ENCODE peak calls at places on chromosomes 16 and 17, in five cellular contexts. One of them, this sample, is unnamed.

GRCh38 chr16:35186045-35186759 is 1726.8 kb downstream of the TP53TG3F start:
- DNase-seq in Panc1: no peak
- DNase-seq in GM20000: no peak
- DNase-seq in lung: no peak
- DNase-seq in fibroblast of villous mesenchyme: no peak
- DNase-seq in this sample: no peak

GRCh38 chr17:83180996-83181481 is 101.6 kb downstream of the METRNL start:
- DNase-seq in lung: peak
- DNase-seq in fibroblast of villous mesenchyme: no peak
- DNase-seq in Panc1: no peak
- DNase-seq in GM20000: no peak
- DNase-seq in this sample: no peak

GRCh38 chr17:13921841-13922776 is 147.2 kb upstream of the COX10 start:
- DNase-seq in GM20000: no peak
- DNase-seq in fibroblast of villous mesenchyme: no peak
- DNase-seq in lung: no peak
- DNase-seq in Panc1: no peak
- DNase-seq in this sample: no peak

GRCh38 chr17:3556239-3556904 is 1.2 kb downstream of the TRPV3 start:
- DNase-seq in Panc1: no peak
- DNase-seq in fibroblast of villous mesenchyme: no peak
- DNase-seq in lung: no peak
- DNase-seq in GM20000: no peak
- DNase-seq in this sample: no peak

GRCh38 chr16:81587626-81588160 is 143.1 kb downstream of the CMIP start:
- DNase-seq in Panc1: no peak
- DNase-seq in lung: no peak
- DNase-seq in GM20000: no peak
- DNase-seq in fibroblast of villous mesenchyme: no peak
- DNase-seq in this sample: no peak

GRCh38 chr17:79715318-79716182 is 15.2 kb upstream of the ENPP7 start:
- DNase-seq in lung: no peak
- DNase-seq in Panc1: no peak
- DNase-seq in fibroblast of villous mesenchyme: no peak
- DNase-seq in GM20000: no peak
- DNase-seq in this sample: no peak

GRCh38 chr17:5583426-5584382 is 605 bp downstream of the NLRP1 start:
- DNase-seq in lung: no peak
- DNase-seq in fibroblast of villous mesenchyme: peak
- DNase-seq in GM20000: no peak
- DNase-seq in Panc1: no peak
- DNase-seq in this sample: no peak

GRCh38 chr16:10080031-10080772 is 102.0 kb downstream of the GRIN2A start:
- DNase-seq in lung: no peak
- DNase-seq in fibroblast of villous mesenchyme: peak
- DNase-seq in Panc1: peak
- DNase-seq in GM20000: no peak
- DNase-seq in this sample: no peak

GRCh38 chr17:6325741-6326140 is 109.2 kb downstream of the AIPL1 start:
- DNase-seq in lung: no peak
- DNase-seq in GM20000: no peak
- DNase-seq in fibroblast of villous mesenchyme: no peak
- DNase-seq in Panc1: no peak
- DNase-seq in this sample: no peak

GRCh38 chr16:1941924-1942809 is 832 bp downstream of the MSRB1 start:
- DNase-seq in Panc1: no peak
- DNase-seq in lung: peak
- DNase-seq in fibroblast of villous mesenchyme: no peak
- DNase-seq in GM20000: no peak
- DNase-seq in this sample: no peak

GRCh38 chr16:87145181-87146176 is 171.7 kb downstream of the C16orf95 start:
- DNase-seq in Panc1: no peak
- DNase-seq in GM20000: no peak
- DNase-seq in fibroblast of villous mesenchyme: peak
- DNase-seq in lung: no peak
- DNase-seq in this sample: no peak

GRCh38 chr17:58305626-58306025 is 23.0 kb downstream of the TSPOAP1 start:
- DNase-seq in Panc1: no peak
- DNase-seq in fibroblast of villous mesenchyme: no peak
- DNase-seq in GM20000: no peak
- DNase-seq in lung: peak
- DNase-seq in this sample: no peak

GRCh38 chr16:19001788-19002187 is 18.1 kb downstream of the TMC7 start:
- DNase-seq in GM20000: no peak
- DNase-seq in Panc1: no peak
- DNase-seq in fibroblast of villous mesenchyme: peak
- DNase-seq in lung: no peak
- DNase-seq in this sample: no peak

GRCh38 chr16:85195884-85196816 is 83.9 kb upstream of the CIBAR2 start:
- DNase-seq in fibroblast of villous mesenchyme: no peak
- DNase-seq in GM20000: no peak
- DNase-seq in lung: no peak
- DNase-seq in Panc1: no peak
- DNase-seq in this sample: no peak

GRCh38 chr17:55622547-55622946 is 100.1 kb downstream of the TMEM100 start:
- DNase-seq in Panc1: no peak
- DNase-seq in GM20000: no peak
- DNase-seq in lung: no peak
- DNase-seq in fibroblast of villous mesenchyme: no peak
- DNase-seq in this sample: no peak

GRCh38 chr16:62738631-62739030 is 702.4 kb upstream of the CDH8 start:
- DNase-seq in fibroblast of villous mesenchyme: no peak
- DNase-seq in lung: no peak
- DNase-seq in GM20000: no peak
- DNase-seq in Panc1: no peak
- DNase-seq in this sample: no peak

GRCh38 chr17:72192409-72193192 is 71.8 kb downstream of the SOX9 start:
- DNase-seq in fibroblast of villous mesenchyme: peak
- DNase-seq in lung: peak
- DNase-seq in GM20000: no peak
- DNase-seq in Panc1: no peak
- DNase-seq in this sample: no peak

GRCh38 chr16:27313422-27314160 is at the start of gene IL4R:
- DNase-seq in GM20000: peak
- DNase-seq in lung: peak
- DNase-seq in Panc1: no peak
- DNase-seq in fibroblast of villous mesenchyme: peak
- DNase-seq in this sample: peak

GRCh38 chr17:11380761-11381160 is 139.7 kb downstream of the SHISA6 start:
- DNase-seq in Panc1: no peak
- DNase-seq in lung: no peak
- DNase-seq in fibroblast of villous mesenchyme: no peak
- DNase-seq in GM20000: no peak
- DNase-seq in this sample: no peak

GRCh38 chr17:67438669-67439068 is 61.6 kb downstream of the PITPNC1 start:
- DNase-seq in fibroblast of villous mesenchyme: no peak
- DNase-seq in lung: no peak
- DNase-seq in Panc1: no peak
- DNase-seq in GM20000: no peak
- DNase-seq in this sample: no peak

GRCh38 chr16:84175351-84176081 is 11.3 kb downstream of the TAF1C start:
- DNase-seq in lung: peak
- DNase-seq in GM20000: peak
- DNase-seq in Panc1: peak
- DNase-seq in fibroblast of villous mesenchyme: peak
- DNase-seq in this sample: no peak

GRCh38 chr16:13961099-13961811 is 41.3 kb downstream of the ERCC4 start:
- DNase-seq in lung: no peak
- DNase-seq in fibroblast of villous mesenchyme: peak
- DNase-seq in Panc1: no peak
- DNase-seq in GM20000: no peak
- DNase-seq in this sample: no peak

GRCh38 chr16:2121853-2122252 is 13.8 kb downstream of the PKD1 start:
- DNase-seq in GM20000: no peak
- DNase-seq in lung: no peak
- DNase-seq in fibroblast of villous mesenchyme: no peak
- DNase-seq in Panc1: no peak
- DNase-seq in this sample: no peak

GRCh38 chr17:62626719-62627218 is 701 bp upstream of the MRC2 start:
- DNase-seq in Panc1: no peak
- DNase-seq in fibroblast of villous mesenchyme: peak
- DNase-seq in lung: peak
- DNase-seq in GM20000: no peak
- DNase-seq in this sample: no peak

GRCh38 chr17:9004132-9004960 is 17.0 kb upstream of the NTN1 start:
- DNase-seq in fibroblast of villous mesenchyme: no peak
- DNase-seq in lung: no peak
- DNase-seq in Panc1: no peak
- DNase-seq in GM20000: peak
- DNase-seq in this sample: no peak

DNA sequence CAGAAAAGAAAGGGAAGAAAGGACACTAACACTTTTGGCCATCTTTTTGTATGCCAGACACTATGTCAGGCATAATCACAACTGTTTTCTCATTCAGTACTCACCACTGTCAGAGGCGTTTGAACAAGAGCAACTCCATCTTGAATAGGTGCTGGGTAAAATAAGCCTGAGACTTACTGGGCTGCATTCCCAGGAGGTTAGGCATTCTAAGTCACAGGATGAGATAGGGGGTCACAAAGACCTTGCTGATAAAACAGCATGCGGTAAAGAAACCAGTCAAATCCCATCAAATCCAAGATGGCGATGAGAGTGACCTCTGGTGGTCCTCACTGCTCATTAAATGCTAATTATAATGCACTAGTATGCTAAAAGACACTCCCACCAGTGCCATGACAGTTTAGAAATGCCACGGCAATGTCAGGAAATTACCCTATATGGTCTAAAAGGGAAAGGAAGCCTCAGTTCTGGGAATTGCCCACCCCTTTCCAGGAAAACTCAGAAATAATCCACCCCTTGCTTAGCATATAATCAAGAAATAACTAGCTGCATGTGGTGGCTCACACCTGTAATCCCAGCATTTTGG is 14.9 kb upstream of the LYRM9 start:
- DNase-seq in fibroblast of villous mesenchyme: no peak
- DNase-seq in Panc1: no peak
- DNase-seq in GM20000: no peak
- DNase-seq in lung: no peak
- DNase-seq in this sample: no peak
- TF ChIP-seq CTCF in fibroblast of villous mesenchyme: no peak
- TF ChIP-seq CTCF in Panc1: no peak
- TF ChIP-seq CTCF in GM20000: no peak
- TF ChIP-seq CTCF in lung: no peak
- TF ChIP-seq CTCF in this sample: no peak

GRCh38 chr17:10360578-10360977 is 12.2 kb downstream of the MYH13 start:
- DNase-seq in GM20000: no peak
- DNase-seq in lung: no peak
- DNase-seq in fibroblast of villous mesenchyme: peak
- DNase-seq in Panc1: no peak
- DNase-seq in this sample: no peak

GRCh38 chr17:10352866-10353265 is 19.9 kb downstream of the MYH13 start:
- DNase-seq in GM20000: no peak
- DNase-seq in Panc1: no peak
- DNase-seq in fibroblast of villous mesenchyme: no peak
- DNase-seq in lung: no peak
- DNase-seq in this sample: no peak

DNA sequence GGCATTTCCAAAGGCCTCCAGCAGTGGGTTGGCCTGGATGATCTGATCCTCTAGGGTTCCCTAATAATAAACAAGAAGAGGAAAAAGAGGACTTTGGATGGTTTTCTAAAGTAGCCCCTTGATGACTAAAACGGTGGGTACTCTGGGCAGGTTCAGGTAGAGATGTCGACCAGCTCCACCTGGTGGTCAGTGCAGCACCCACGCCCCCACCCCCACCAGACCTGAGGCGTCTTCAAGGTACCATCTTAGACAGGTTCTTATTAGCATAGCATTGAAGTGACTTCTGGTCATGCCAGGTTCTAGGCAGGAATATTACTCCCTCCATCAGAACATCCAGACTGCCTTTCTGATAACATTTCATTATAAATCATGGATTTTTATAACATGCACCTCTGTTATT is 15.0 kb downstream of the MYH13 start:
- DNase-seq in GM20000: peak
- DNase-seq in fibroblast of villous mesenchyme: no peak
- DNase-seq in lung: no peak
- DNase-seq in Panc1: no peak
- DNase-seq in this sample: no peak
- TF ChIP-seq CTCF in GM20000: peak
- TF ChIP-seq CTCF in fibroblast of villous mesenchyme: peak
- TF ChIP-seq CTCF in lung: peak
- TF ChIP-seq CTCF in Panc1: peak
- TF ChIP-seq CTCF in this sample: no peak

DNA sequence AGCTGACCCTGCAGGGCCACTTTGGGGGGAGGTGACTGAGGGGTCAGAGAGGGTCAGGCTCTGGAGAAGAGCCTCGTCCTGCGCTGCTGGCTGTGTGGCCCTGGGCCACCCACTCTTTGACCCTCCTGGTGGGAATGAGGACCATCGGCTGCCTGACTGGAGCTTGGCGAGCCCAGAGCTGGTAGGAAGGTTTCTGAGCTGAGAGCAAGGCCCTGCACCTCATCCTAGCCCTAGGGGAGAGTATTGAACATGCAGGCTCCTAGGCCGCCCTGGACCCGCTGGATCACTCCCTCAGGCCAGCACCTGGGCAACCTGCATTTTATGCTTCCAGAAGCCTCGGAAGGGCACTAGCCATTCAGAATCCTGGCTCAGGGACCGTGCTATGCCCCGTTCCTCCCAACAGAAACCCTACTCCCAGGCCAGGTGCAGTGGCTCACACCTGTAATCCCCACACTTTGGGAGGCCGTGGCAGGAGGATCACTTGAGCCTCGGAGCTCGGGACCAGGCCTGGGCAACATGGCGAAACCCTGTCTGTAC is 14.5 kb downstream of the MAP2K3 start:
- DNase-seq in GM20000: no peak
- DNase-seq in lung: no peak
- DNase-seq in fibroblast of villous mesenchyme: no peak
- DNase-seq in Panc1: no peak
- DNase-seq in this sample: no peak
- TF ChIP-seq CTCF in GM20000: no peak
- TF ChIP-seq CTCF in lung: no peak
- TF ChIP-seq CTCF in fibroblast of villous mesenchyme: no peak
- TF ChIP-seq CTCF in Panc1: no peak
- TF ChIP-seq CTCF in this sample: no peak

GRCh38 chr16:74774223-74775139 is at the start of gene FA2H:
- DNase-seq in Panc1: no peak
- DNase-seq in fibroblast of villous mesenchyme: peak
- DNase-seq in lung: peak
- DNase-seq in GM20000: peak
- DNase-seq in this sample: peak
- TF ChIP-seq CTCF in Panc1: peak
- TF ChIP-seq CTCF in fibroblast of villous mesenchyme: peak
- TF ChIP-seq CTCF in lung: no peak
- TF ChIP-seq CTCF in GM20000: peak
- TF ChIP-seq CTCF in this sample: no peak

This sample was measured in activated B cell treated with CpG ODN at 0.5 μM for 24 hours.